ENCODE peak calls at places on chromosome 6, in six cellular contexts. K is SW480, U is D721Med, V is ELF-1, C is stomach, Q is Caki2. F is an unnamed sample.

GRCh38 chr6:1885576-1886003 is 275.9 kb downstream of the FOXC1 start:
- DNase-seq in K (no peak), U (no peak), V (peak), C (no peak), Q (no peak), F (no peak)

GRCh38 chr6:40722553-40723258 is 135.5 kb upstream of the LRFN2 start:
- DNase-seq in K (no peak), U (no peak), V (no peak), C (no peak), Q (no peak), F (no peak)

GRCh38 chr6:154849475-154849874 is 116.3 kb downstream of the SCAF8 start:
- DNase-seq in K (no peak), U (no peak), V (no peak), C (no peak), Q (no peak), F (no peak)

GRCh38 chr6:95690328-95690727 is 113.0 kb downstream of the MANEA start:
- DNase-seq in K (peak), U (no peak), V (no peak), C (no peak), Q (no peak), F (no peak)

GRCh38 chr6:88008821-88009220 is 38.8 kb upstream of the SPACA1 start:
- DNase-seq in K (peak), U (no peak), V (no peak), C (no peak), Q (peak), F (no peak)

GRCh38 chr6:42345696-42346416 is 105.9 kb downstream of the TRERF1 start:
- DNase-seq in K (no peak), U (no peak), V (no peak), C (no peak), Q (no peak), F (no peak)

GRCh38 chr6:158018370-158018771 is 36.7 kb downstream of the SYNJ2 start:
- DNase-seq in K (no peak), U (no peak), V (no peak), C (no peak), Q (no peak), F (no peak)

GRCh38 chr6:79841577-79842381 is 105.6 kb downstream of the ELOVL4 start:
- DNase-seq in K (no peak), U (no peak), V (no peak), C (no peak), Q (no peak), F (no peak)

GRCh38 chr6:45714795-45715507 is 300.7 kb downstream of the CLIC5 start:
- DNase-seq in K (peak), U (peak), V (peak), C (peak), Q (peak), F (no peak)

GRCh38 chr6:154874684-154875594 is 120.2 kb upstream of the TIAM2 start:
- DNase-seq in K (no peak), U (no peak), V (peak), C (no peak), Q (no peak), F (no peak)

GRCh38 chr6:106243261-106243660 is 82.3 kb downstream of the ATG5 start:
- DNase-seq in K (no peak), U (no peak), V (no peak), C (no peak), Q (no peak), F (no peak)

GRCh38 chr6:51049983-51050877 is 231.6 kb downstream of the TFAP2B start:
- DNase-seq in K (no peak), U (no peak), V (no peak), C (no peak), Q (peak), F (no peak)

F was measured in pancreas.